ENCODE peak calls at places on chromosomes 1 and 21, in four cellular contexts. N is stomach, K is psoas muscle, P is testis. H is an unnamed sample.

GRCh38 chr1:2003564-2004131 is at the start of gene CFAP74:
- DNase-seq in N (no peak), K (no peak), P (peak; percentile 69), H (no peak)

GRCh38 chr1:52306227-52307006 is 59.6 kb downstream of the CC2D1B start:
- DNase-seq in N (no peak), K (no peak), P (no peak), H (no peak)

GRCh38 chr1:6962956-6963915 is 178.0 kb downstream of the CAMTA1 start:
- DNase-seq in N (peak; percentile 39), K (peak; percentile 59), P (peak; percentile 95), H (peak; percentile 52)

GRCh38 chr1:162196387-162196786 is 126.9 kb downstream of the NOS1AP start:
- DNase-seq in N (no peak), K (no peak), P (no peak), H (no peak)

GRCh38 chr1:236716160-236716559 is 29.9 kb downstream of the ACTN2 start:
- DNase-seq in N (no peak), K (no peak), P (no peak), H (no peak)

GRCh38 chr1:169786974-169787373 is 7.7 kb downstream of the METTL18 start:
- DNase-seq in N (no peak), K (no peak), P (no peak), H (no peak)

GRCh38 chr1:186670965-186671486 is 9.2 kb downstream of the PTGS2 start:
- DNase-seq in N (no peak), K (no peak), P (no peak), H (no peak)

GRCh38 chr1:21939650-21940374 is 2.7 kb upstream of the HSPG2 start:
- DNase-seq in N (peak; percentile 86), K (peak; percentile 92), P (peak; percentile 80), H (peak; percentile 92)

GRCh38 chr1:173505401-173505800 is 28.3 kb downstream of the PRDX6 start:
- DNase-seq in N (no peak), K (no peak), P (no peak), H (no peak)

GRCh38 chr1:227791425-227792090 is 23.9 kb upstream of the PRSS38 start:
- DNase-seq in N (no peak), K (no peak), P (no peak), H (no peak)

GRCh38 chr21:46033410-46034404 is 52.1 kb downstream of the COL6A1 start:
- DNase-seq in N (no peak), K (no peak), P (no peak), H (no peak)

GRCh38 chr1:79638382-79638781 is 631.9 kb upstream of the ADGRL4 start:
- DNase-seq in N (no peak), K (no peak), P (no peak), H (no peak)

GRCh38 chr21:15735409-15735808 is 5.6 kb downstream of the USP25 start:
- DNase-seq in N (no peak), K (no peak), P (no peak), H (no peak)

GRCh38 chr1:168498159-168498609 is 45.6 kb downstream of the XCL2 start:
- DNase-seq in N (no peak), K (no peak), P (no peak), H (no peak)

GRCh38 chr1:81349194-81349965 is 451.4 kb upstream of the ADGRL2 start:
- DNase-seq in N (no peak), K (no peak), P (no peak), H (no peak)

GRCh38 chr1:51416910-51417309 is 86.5 kb upstream of the TTC39A start:
- DNase-seq in N (no peak), K (no peak), P (no peak), H (no peak)

GRCh38 chr1:51234721-51235425 is 1.2 kb upstream of the RNF11 start:
- DNase-seq in N (peak; percentile 80), K (peak; percentile 78), P (peak; percentile 73), H (peak; percentile 43)

GRCh38 chr1:197342044-197342565 is 74.1 kb downstream of the CRB1 start:
- DNase-seq in N (no peak), K (no peak), P (no peak), H (no peak)

GRCh38 chr21:36388835-36389234 is 3.6 kb downstream of the CHAF1B start:
- DNase-seq in N (no peak), K (no peak), P (no peak), H (no peak)

GRCh38 chr21:39441502-39442475 is 3.8 kb downstream of the LCA5L start:
- DNase-seq in N (no peak), K (no peak), P (no peak), H (no peak)

GRCh38 chr1:204103121-204103741 is 30.3 kb downstream of the SOX13 start:
- DNase-seq in N (no peak), K (no peak), P (no peak), H (no peak)

GRCh38 chr1:44947060-44947773 is 39.2 kb downstream of the EIF2B3 start:
- DNase-seq in N (no peak), K (no peak), P (peak; percentile 25), H (peak; percentile 34)

GRCh38 chr1:223486366-223486765 is 93.2 kb downstream of the CCDC185 start:
- DNase-seq in N (no peak), K (no peak), P (no peak), H (no peak)

GRCh38 chr1:40308036-40308727 is 8.9 kb downstream of the COL9A2 start:
- DNase-seq in N (peak; percentile 62), K (no peak), P (peak; percentile 48), H (no peak)

GRCh38 chr1:91555821-91556531 is 55.3 kb downstream of the CDC7 start:
- DNase-seq in N (no peak), K (no peak), P (no peak), H (no peak)

GRCh38 chr1:151993084-151993733 is 450 bp downstream of the S100A10 start:
- DNase-seq in N (peak; percentile 42), K (peak; percentile 41), P (peak; percentile 32), H (peak; percentile 29)

GRCh38 chr1:67818725-67819301 is 14.5 kb downstream of the GNG12 start:
- DNase-seq in N (no peak), K (no peak), P (no peak), H (no peak)

GRCh38 chr1:119611701-119612113 is 36.4 kb downstream of the ZNF697 start:
- DNase-seq in N (peak; percentile 94), K (peak; percentile 69), P (peak; percentile 87), H (peak; percentile 51)

GRCh38 chr1:28343405-28343804 is 14.6 kb downstream of the MED18 start:
- DNase-seq in N (no peak), K (no peak), P (no peak), H (no peak)

GRCh38 chr1:97427371-97427770 is 493.5 kb downstream of the DPYD start:
- DNase-seq in N (no peak), K (no peak), P (no peak), H (no peak)

GRCh38 chr1:9730096-9730901 is 78.8 kb downstream of the PIK3CD start:
- DNase-seq in N (no peak), K (no peak), P (peak; percentile 39), H (no peak)

GRCh38 chr1:155978325-155978972 is at the start of gene ARHGEF2:
- DNase-seq in N (peak; percentile 77), K (peak; percentile 85), P (peak; percentile 70), H (peak; percentile 84)

GRCh38 chr1:84971957-84972356 is 25.0 kb downstream of the MCOLN2 start:
- DNase-seq in N (no peak), K (no peak), P (no peak), H (no peak)

GRCh38 chr1:84967666-84968065 is 29.2 kb downstream of the MCOLN2 start:
- DNase-seq in N (no peak), K (no peak), P (no peak), H (no peak)

GRCh38 chr1:84968865-84969264 is 28.0 kb downstream of the MCOLN2 start:
- DNase-seq in N (no peak), K (no peak), P (no peak), H (no peak)

GRCh38 chr1:84969489-84970250 is 27.2 kb downstream of the MCOLN2 start:
- DNase-seq in N (no peak), K (no peak), P (no peak), H (no peak)

DNA sequence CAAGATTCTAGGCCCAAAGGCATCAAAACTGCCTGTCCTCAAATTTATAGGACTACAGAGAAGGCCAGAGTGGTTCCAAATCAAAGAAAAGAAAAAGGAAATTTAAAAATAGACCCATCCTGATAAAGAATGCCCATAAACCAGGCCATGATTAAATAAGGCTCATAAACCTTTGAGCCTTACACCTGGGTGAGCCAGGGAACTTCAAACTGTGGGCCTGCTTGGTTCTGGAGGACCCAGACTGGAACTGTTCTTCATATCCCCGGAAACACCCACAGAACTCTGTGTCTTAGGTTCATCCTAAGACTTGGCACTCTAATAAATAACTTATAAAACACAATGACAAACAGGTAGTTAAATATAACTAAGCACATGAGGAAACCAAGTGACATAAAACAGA is 28.8 kb downstream of the MCOLN2 start:
- DNase-seq in N (no peak), K (no peak), P (no peak), H (no peak)
- H3K27ac ChIP-seq in N (no peak overlapping the region), K (no peak overlapping the region), P (no peak overlapping the region), H (no peak overlapping the region)

GRCh38 chr1:247013391-247013790 is 5.5 kb upstream of the ZNF695 start:
- DNase-seq in N (no peak), K (no peak), P (no peak), H (no peak)
- H3K9me3 ChIP-seq in N (peaks cover 17% of the 10 kb centered on the region), K (peaks cover 13% of the 10 kb centered on the region), P (no peaks in the 10 kb centered on the region), H (no peaks in the 10 kb centered on the region)

DNA sequence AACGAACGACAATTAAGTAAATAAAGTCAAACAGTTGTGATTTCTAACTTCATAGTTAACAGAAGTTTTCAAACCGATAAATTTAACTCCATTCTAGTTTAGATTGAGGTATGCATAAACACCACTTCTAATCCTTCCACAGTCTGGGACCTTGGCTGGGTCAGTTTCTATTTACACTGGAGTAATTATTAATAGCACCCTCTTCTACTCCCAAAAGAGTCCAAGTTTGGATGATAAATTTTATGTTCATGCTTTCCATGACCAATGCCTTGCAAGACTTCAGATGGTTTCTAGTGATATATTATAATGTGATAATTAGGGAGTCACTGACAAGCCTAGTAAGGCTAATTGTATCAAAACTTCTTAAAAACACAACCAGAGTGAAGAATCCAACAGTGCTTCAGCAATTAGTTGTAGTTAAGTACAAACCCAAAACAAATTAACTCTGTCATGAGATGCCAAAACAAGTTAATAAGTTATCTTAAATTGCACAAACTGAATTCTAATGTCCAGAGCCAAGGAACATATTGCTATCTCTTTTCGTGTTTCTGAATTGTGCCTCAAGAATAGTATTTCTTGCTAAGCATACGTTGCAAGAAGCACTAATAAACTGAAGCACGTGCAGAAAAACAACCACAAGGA is 489.6 kb downstream of the TTLL7 start:
- DNase-seq in N (no peak), K (no peak), P (no peak), H (no peak)
- H3K27ac ChIP-seq in N (no peak overlapping the region), K (no peak overlapping the region), P (no peak overlapping the region), H (peak overlapping the region; percentile 11)

GRCh38 chr1:239985044-239985443 is 106.6 kb upstream of the FMN2 start:
- DNase-seq in N (no peak), K (no peak), P (no peak), H (no peak)

GRCh38 chr1:239976130-239976968 is 115.3 kb upstream of the FMN2 start:
- DNase-seq in N (peak; percentile 63), K (peak; percentile 26), P (peak; percentile 76), H (no peak)

GRCh38 chr1:239982762-239983161 is 108.9 kb upstream of the FMN2 start:
- DNase-seq in N (no peak), K (no peak), P (no peak), H (no peak)

GRCh38 chr1:239977414-239977813 is 114.3 kb upstream of the FMN2 start:
- DNase-seq in N (no peak), K (no peak), P (no peak), H (no peak)

GRCh38 chr1:239979469-239979868 is 112.2 kb upstream of the FMN2 start:
- DNase-seq in N (no peak), K (no peak), P (no peak), H (no peak)
- H3K9me3 ChIP-seq in N (peaks cover 25% of the 10 kb centered on the region), K (peaks cover 4% of the 10 kb centered on the region), P (no peaks in the 10 kb centered on the region), H (no peaks in the 10 kb centered on the region)

H was measured in uterus.